ENCODE peak calls at places on chromosomes 5 and 9, in nine cellular contexts. One of them, this sample, is unnamed. For H3K4me1, the result is how much of the 10 kb centered on the place peaks cover.

GRCh38 chr9:129597355-129598088 is 23.4 kb downstream of the C9orf50 start:
- DNase-seq in CD4-positive, CD25-positive, alpha-beta regulatory T cell: peak
- DNase-seq in K562: no peak
- DNase-seq in esophagus squamous epithelium: no peak
- DNase-seq in right cardiac atrium: peak
- DNase-seq in ovary: peak
- DNase-seq in endodermal cell: peak
- DNase-seq in upper lobe of right lung: peak
- DNase-seq in heart left ventricle: peak
- DNase-seq in this sample: peak

GRCh38 chr9:122252796-122253195 is 11.8 kb downstream of the RBM18 start:
- DNase-seq in CD4-positive, CD25-positive, alpha-beta regulatory T cell: no peak
- DNase-seq in K562: no peak
- DNase-seq in esophagus squamous epithelium: no peak
- DNase-seq in right cardiac atrium: no peak
- DNase-seq in ovary: no peak
- DNase-seq in endodermal cell: no peak
- DNase-seq in upper lobe of right lung: no peak
- DNase-seq in heart left ventricle: peak
- DNase-seq in this sample: no peak

GRCh38 chr5:12488161-12488560 is 583.9 kb upstream of the CTNND2 start:
- DNase-seq in CD4-positive, CD25-positive, alpha-beta regulatory T cell: no peak
- DNase-seq in K562: no peak
- DNase-seq in esophagus squamous epithelium: no peak
- DNase-seq in right cardiac atrium: no peak
- DNase-seq in ovary: no peak
- DNase-seq in endodermal cell: no peak
- DNase-seq in upper lobe of right lung: no peak
- DNase-seq in heart left ventricle: no peak
- DNase-seq in this sample: no peak

GRCh38 chr9:20040991-20041606 is 252.3 kb upstream of the SLC24A2 start:
- DNase-seq in CD4-positive, CD25-positive, alpha-beta regulatory T cell: no peak
- DNase-seq in K562: no peak
- DNase-seq in esophagus squamous epithelium: no peak
- DNase-seq in right cardiac atrium: no peak
- DNase-seq in ovary: no peak
- DNase-seq in endodermal cell: no peak
- DNase-seq in upper lobe of right lung: no peak
- DNase-seq in heart left ventricle: no peak
- DNase-seq in this sample: no peak

GRCh38 chr9:91834740-91835139 is 115.3 kb downstream of the ROR2 start:
- DNase-seq in CD4-positive, CD25-positive, alpha-beta regulatory T cell: no peak
- DNase-seq in K562: no peak
- DNase-seq in esophagus squamous epithelium: no peak
- DNase-seq in right cardiac atrium: no peak
- DNase-seq in ovary: no peak
- DNase-seq in endodermal cell: no peak
- DNase-seq in upper lobe of right lung: no peak
- DNase-seq in heart left ventricle: no peak
- DNase-seq in this sample: no peak

GRCh38 chr9:87256973-87257372 is 240.7 kb upstream of the DAPK1 start:
- DNase-seq in CD4-positive, CD25-positive, alpha-beta regulatory T cell: no peak
- DNase-seq in K562: no peak
- DNase-seq in esophagus squamous epithelium: no peak
- DNase-seq in right cardiac atrium: no peak
- DNase-seq in ovary: no peak
- DNase-seq in endodermal cell: no peak
- DNase-seq in upper lobe of right lung: no peak
- DNase-seq in heart left ventricle: no peak
- DNase-seq in this sample: no peak

GRCh38 chr9:130265431-130266235 is at the start of gene HMCN2:
- DNase-seq in CD4-positive, CD25-positive, alpha-beta regulatory T cell: no peak
- DNase-seq in K562: peak
- DNase-seq in esophagus squamous epithelium: no peak
- DNase-seq in right cardiac atrium: no peak
- DNase-seq in ovary: no peak
- DNase-seq in endodermal cell: peak
- DNase-seq in upper lobe of right lung: no peak
- DNase-seq in heart left ventricle: peak
- DNase-seq in this sample: no peak

GRCh38 chr9:72356019-72356653 is 8.9 kb downstream of the ZFAND5 start:
- DNase-seq in CD4-positive, CD25-positive, alpha-beta regulatory T cell: no peak
- DNase-seq in K562: no peak
- DNase-seq in esophagus squamous epithelium: no peak
- DNase-seq in right cardiac atrium: no peak
- DNase-seq in ovary: no peak
- DNase-seq in endodermal cell: no peak
- DNase-seq in upper lobe of right lung: no peak
- DNase-seq in heart left ventricle: no peak
- DNase-seq in this sample: no peak

GRCh38 chr5:147168578-147169327 is 66.1 kb upstream of the STK32A start:
- DNase-seq in CD4-positive, CD25-positive, alpha-beta regulatory T cell: no peak
- DNase-seq in K562: no peak
- DNase-seq in esophagus squamous epithelium: no peak
- DNase-seq in right cardiac atrium: no peak
- DNase-seq in ovary: no peak
- DNase-seq in endodermal cell: peak
- DNase-seq in upper lobe of right lung: no peak
- DNase-seq in heart left ventricle: no peak
- DNase-seq in this sample: no peak

DNA sequence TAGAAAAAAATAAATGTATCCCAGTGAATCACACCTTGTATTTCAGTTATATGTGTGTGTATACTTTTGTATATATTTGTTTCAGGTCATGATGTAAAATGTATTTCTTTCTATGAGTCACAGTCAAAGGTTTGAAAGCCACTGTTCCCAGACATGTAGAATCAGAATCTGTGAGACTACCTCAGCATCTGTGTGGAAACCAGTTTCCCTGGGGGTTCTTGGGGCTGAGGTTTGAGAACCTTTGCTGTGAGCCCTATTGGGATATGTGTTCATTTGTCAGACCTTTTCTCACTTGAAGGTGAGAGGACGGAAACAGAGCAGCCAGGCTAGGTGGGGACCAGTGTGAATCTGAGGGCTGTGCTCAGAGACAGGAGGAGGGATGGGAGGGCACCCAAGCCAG is 78.7 kb upstream of the SAP30L start:
- DNase-seq in CD4-positive, CD25-positive, alpha-beta regulatory T cell: no peak
- DNase-seq in K562: no peak
- DNase-seq in esophagus squamous epithelium: no peak
- DNase-seq in right cardiac atrium: no peak
- DNase-seq in ovary: no peak
- DNase-seq in endodermal cell: no peak
- DNase-seq in upper lobe of right lung: no peak
- DNase-seq in heart left ventricle: no peak
- DNase-seq in this sample: no peak
- H3K4me1 ChIP-seq in CD4-positive, CD25-positive, alpha-beta regulatory T cell: under half
- H3K4me1 ChIP-seq in K562: under half
- H3K4me1 ChIP-seq in esophagus squamous epithelium: under half
- H3K4me1 ChIP-seq in right cardiac atrium: under half
- H3K4me1 ChIP-seq in ovary: under half
- H3K4me1 ChIP-seq in endodermal cell: under half
- H3K4me1 ChIP-seq in upper lobe of right lung: under half
- H3K4me1 ChIP-seq in heart left ventricle: under half
- H3K4me1 ChIP-seq in this sample: half or more

GRCh38 chr9:94847486-94847885 is 121.0 kb downstream of the AOPEP start:
- DNase-seq in CD4-positive, CD25-positive, alpha-beta regulatory T cell: no peak
- DNase-seq in K562: no peak
- DNase-seq in esophagus squamous epithelium: no peak
- DNase-seq in right cardiac atrium: no peak
- DNase-seq in ovary: no peak
- DNase-seq in endodermal cell: no peak
- DNase-seq in upper lobe of right lung: no peak
- DNase-seq in heart left ventricle: no peak
- DNase-seq in this sample: no peak
- H3K27ac ChIP-seq in CD4-positive, CD25-positive, alpha-beta regulatory T cell: no peak
- H3K27ac ChIP-seq in K562: no peak
- H3K27ac ChIP-seq in esophagus squamous epithelium: peak
- H3K27ac ChIP-seq in right cardiac atrium: no peak
- H3K27ac ChIP-seq in ovary: no peak
- H3K27ac ChIP-seq in endodermal cell: no peak
- H3K27ac ChIP-seq in upper lobe of right lung: no peak
- H3K27ac ChIP-seq in heart left ventricle: no peak
- H3K27ac ChIP-seq in this sample: peak

GRCh38 chr5:68550031-68550430 is 334.5 kb downstream of the PIK3R1 start:
- DNase-seq in CD4-positive, CD25-positive, alpha-beta regulatory T cell: no peak
- DNase-seq in K562: no peak
- DNase-seq in esophagus squamous epithelium: no peak
- DNase-seq in right cardiac atrium: no peak
- DNase-seq in ovary: no peak
- DNase-seq in endodermal cell: no peak
- DNase-seq in upper lobe of right lung: no peak
- DNase-seq in heart left ventricle: no peak
- DNase-seq in this sample: no peak
- H3K4me1 ChIP-seq in CD4-positive, CD25-positive, alpha-beta regulatory T cell: under half
- H3K4me1 ChIP-seq in K562: under half
- H3K4me1 ChIP-seq in esophagus squamous epithelium: under half
- H3K4me1 ChIP-seq in right cardiac atrium: under half
- H3K4me1 ChIP-seq in ovary: under half
- H3K4me1 ChIP-seq in endodermal cell: under half
- H3K4me1 ChIP-seq in upper lobe of right lung: under half
- H3K4me1 ChIP-seq in heart left ventricle: under half
- H3K4me1 ChIP-seq in this sample: under half

GRCh38 chr9:17138503-17138902 is 3.7 kb downstream of the CNTLN start:
- DNase-seq in CD4-positive, CD25-positive, alpha-beta regulatory T cell: no peak
- DNase-seq in K562: no peak
- DNase-seq in esophagus squamous epithelium: no peak
- DNase-seq in right cardiac atrium: no peak
- DNase-seq in ovary: no peak
- DNase-seq in endodermal cell: no peak
- DNase-seq in upper lobe of right lung: no peak
- DNase-seq in heart left ventricle: no peak
- DNase-seq in this sample: no peak

GRCh38 chr9:17137576-17137975 is 2.7 kb downstream of the CNTLN start:
- DNase-seq in CD4-positive, CD25-positive, alpha-beta regulatory T cell: no peak
- DNase-seq in K562: no peak
- DNase-seq in esophagus squamous epithelium: no peak
- DNase-seq in right cardiac atrium: no peak
- DNase-seq in ovary: no peak
- DNase-seq in endodermal cell: no peak
- DNase-seq in upper lobe of right lung: no peak
- DNase-seq in heart left ventricle: no peak
- DNase-seq in this sample: no peak

GRCh38 chr9:17134843-17135577 is at the start of gene CNTLN:
- DNase-seq in CD4-positive, CD25-positive, alpha-beta regulatory T cell: no peak
- DNase-seq in K562: no peak
- DNase-seq in esophagus squamous epithelium: no peak
- DNase-seq in right cardiac atrium: peak
- DNase-seq in ovary: peak
- DNase-seq in endodermal cell: peak
- DNase-seq in upper lobe of right lung: peak
- DNase-seq in heart left ventricle: peak
- DNase-seq in this sample: peak

GRCh38 chr9:17134396-17134842 is 421 bp upstream of the CNTLN start:
- DNase-seq in CD4-positive, CD25-positive, alpha-beta regulatory T cell: no peak
- DNase-seq in K562: no peak
- DNase-seq in esophagus squamous epithelium: no peak
- DNase-seq in right cardiac atrium: no peak
- DNase-seq in ovary: no peak
- DNase-seq in endodermal cell: no peak
- DNase-seq in upper lobe of right lung: no peak
- DNase-seq in heart left ventricle: no peak
- DNase-seq in this sample: no peak

DNA sequence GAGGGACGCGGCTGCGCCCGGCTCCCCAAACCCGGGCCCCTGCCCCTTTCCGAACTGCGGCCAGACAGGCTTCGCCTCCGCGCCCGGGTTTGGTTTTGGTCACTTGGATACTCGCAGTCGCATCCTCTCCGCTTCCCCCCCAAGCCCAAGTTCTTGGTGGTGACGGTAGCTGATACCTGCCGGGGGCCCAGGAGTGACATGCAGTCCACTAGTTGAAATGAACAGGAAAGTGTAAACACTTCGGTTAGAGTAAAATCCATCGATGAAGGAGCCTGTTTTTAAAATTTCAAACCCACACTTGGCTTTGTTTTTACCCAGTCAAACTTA is 701 bp downstream of the CNTLN start:
- DNase-seq in CD4-positive, CD25-positive, alpha-beta regulatory T cell: no peak
- DNase-seq in K562: no peak
- DNase-seq in esophagus squamous epithelium: no peak
- DNase-seq in right cardiac atrium: no peak
- DNase-seq in ovary: no peak
- DNase-seq in endodermal cell: no peak
- DNase-seq in upper lobe of right lung: no peak
- DNase-seq in heart left ventricle: no peak
- DNase-seq in this sample: no peak
- H3K27ac ChIP-seq in CD4-positive, CD25-positive, alpha-beta regulatory T cell: no peak
- H3K27ac ChIP-seq in K562: no peak
- H3K27ac ChIP-seq in esophagus squamous epithelium: peak
- H3K27ac ChIP-seq in right cardiac atrium: no peak
- H3K27ac ChIP-seq in ovary: peak
- H3K27ac ChIP-seq in endodermal cell: peak
- H3K27ac ChIP-seq in upper lobe of right lung: peak
- H3K27ac ChIP-seq in heart left ventricle: peak
- H3K27ac ChIP-seq in this sample: peak

GRCh38 chr9:97516111-97516510 is 14.6 kb downstream of the TMOD1 start:
- DNase-seq in CD4-positive, CD25-positive, alpha-beta regulatory T cell: no peak
- DNase-seq in K562: no peak
- DNase-seq in esophagus squamous epithelium: no peak
- DNase-seq in right cardiac atrium: no peak
- DNase-seq in ovary: no peak
- DNase-seq in endodermal cell: no peak
- DNase-seq in upper lobe of right lung: no peak
- DNase-seq in heart left ventricle: no peak
- DNase-seq in this sample: no peak

GRCh38 chr9:97518166-97518908 is 16.9 kb downstream of the TMOD1 start:
- DNase-seq in CD4-positive, CD25-positive, alpha-beta regulatory T cell: no peak
- DNase-seq in K562: no peak
- DNase-seq in esophagus squamous epithelium: no peak
- DNase-seq in right cardiac atrium: no peak
- DNase-seq in ovary: no peak
- DNase-seq in endodermal cell: no peak
- DNase-seq in upper lobe of right lung: no peak
- DNase-seq in heart left ventricle: no peak
- DNase-seq in this sample: no peak

GRCh38 chr9:97519441-97519970 is 18.0 kb downstream of the TMOD1 start:
- DNase-seq in CD4-positive, CD25-positive, alpha-beta regulatory T cell: no peak
- DNase-seq in K562: no peak
- DNase-seq in esophagus squamous epithelium: no peak
- DNase-seq in right cardiac atrium: no peak
- DNase-seq in ovary: no peak
- DNase-seq in endodermal cell: no peak
- DNase-seq in upper lobe of right lung: no peak
- DNase-seq in heart left ventricle: no peak
- DNase-seq in this sample: no peak

GRCh38 chr9:97517331-97518089 is 16.0 kb downstream of the TMOD1 start:
- DNase-seq in CD4-positive, CD25-positive, alpha-beta regulatory T cell: no peak
- DNase-seq in K562: peak
- DNase-seq in esophagus squamous epithelium: no peak
- DNase-seq in right cardiac atrium: no peak
- DNase-seq in ovary: no peak
- DNase-seq in endodermal cell: no peak
- DNase-seq in upper lobe of right lung: no peak
- DNase-seq in heart left ventricle: no peak
- DNase-seq in this sample: no peak

GRCh38 chr9:97518909-97519307 is 17.4 kb downstream of the TMOD1 start:
- DNase-seq in CD4-positive, CD25-positive, alpha-beta regulatory T cell: no peak
- DNase-seq in K562: no peak
- DNase-seq in esophagus squamous epithelium: no peak
- DNase-seq in right cardiac atrium: no peak
- DNase-seq in ovary: peak
- DNase-seq in endodermal cell: no peak
- DNase-seq in upper lobe of right lung: no peak
- DNase-seq in heart left ventricle: no peak
- DNase-seq in this sample: no peak
- H3K4me1 ChIP-seq in CD4-positive, CD25-positive, alpha-beta regulatory T cell: under half
- H3K4me1 ChIP-seq in K562: under half
- H3K4me1 ChIP-seq in esophagus squamous epithelium: under half
- H3K4me1 ChIP-seq in right cardiac atrium: under half
- H3K4me1 ChIP-seq in ovary: under half
- H3K4me1 ChIP-seq in endodermal cell: under half
- H3K4me1 ChIP-seq in upper lobe of right lung: under half
- H3K4me1 ChIP-seq in heart left ventricle: under half
- H3K4me1 ChIP-seq in this sample: under half